ENCODE peak calls at places on chromosome 19, in ten cellular contexts. E is lower leg skin; R is activated naive CD4-positive, alpha-beta T cell treated with anti-CD3 and anti-CD28 coated beads, Interleukin-2, amount 10 ng/mL, durations not matched to agents 7 days and 5 days; Z is endodermal cell; N is stimulated activated naive CD8-positive, alpha-beta T cell treated with anti-CD3 and anti-CD28 coated beads, Interleukin-15, Interleukin-2, amounts not matched to agents 100 U/mL and 50 U/mL, for 24 hours; B is activated CD4-positive, alpha-beta T cell treated with anti-CD3 and anti-CD28 coated beads for 36 hours; H is GM12892; X is RWPE1; F is KG1; T is EL. O is an unnamed sample.
A peak's percentile ranks its signal among the peaks of the same experiment; 100 is the strongest.

GRCh38 chr19:42246143-42246868 is 3.9 kb upstream of the GSK3A start:
- DNase-seq in Z (peak; percentile 81), N (no peak), B (peak; percentile 39), H (no peak), E (peak; percentile 70), R (no peak), F (no peak), X (peak; percentile 82), T (peak; percentile 80), O (no peak)

GRCh38 chr19:3440082-3440481 is 40.2 kb downstream of the SMIM24 start:
- DNase-seq in E (no peak), R (peak; percentile 68), Z (peak; percentile 93), T (peak; percentile 30), X (no peak), H (peak; percentile 72), F (peak; percentile 6), B (peak; percentile 78), N (peak; percentile 71), O (peak; percentile 82)

GRCh38 chr19:15702590-15702930 is 25.3 kb upstream of the OR10H2 start:
- DNase-seq in N (peak; percentile 13), F (peak; percentile 29), R (peak; percentile 41), B (peak; percentile 59), H (no peak), E (peak; percentile 83), T (peak; percentile 33), X (no peak), Z (no peak), O (no peak)

GRCh38 chr19:7663711-7664110 is 5.1 kb upstream of the RETN start:
- DNase-seq in T (no peak), Z (no peak), X (no peak), H (no peak), R (no peak), B (no peak), E (no peak), F (no peak), N (no peak), O (no peak)

GRCh38 chr19:35095667-35096368 is 19.8 kb upstream of the FXYD3 start:
- DNase-seq in Z (no peak), H (no peak), E (no peak), F (no peak), B (no peak), X (peak; percentile 82), N (no peak), R (no peak), T (no peak), O (no peak)

GRCh38 chr19:44741841-44742352 is 6.6 kb upstream of the BCL3 start:
- DNase-seq in F (peak; percentile 48), B (peak; percentile 39), E (peak; percentile 98), T (peak; percentile 100), Z (peak; percentile 72), N (no peak), X (peak; percentile 94), R (no peak), H (no peak), O (no peak)

GRCh38 chr19:10418281-10419199 is 1.8 kb upstream of the PDE4A start:
- DNase-seq in E (no peak), F (no peak), N (peak; percentile 36), H (no peak), X (no peak), T (no peak), R (peak; percentile 57), Z (peak; percentile 72), B (no peak), O (no peak)

GRCh38 chr19:12567951-12568350 is 16.7 kb upstream of the ZNF564 start:
- DNase-seq in E (no peak), T (no peak), N (no peak), R (no peak), Z (no peak), B (no peak), F (no peak), X (no peak), H (no peak), O (no peak)

GRCh38 chr19:36573948-36574726 is 1.0 kb upstream of the ZNF529 start:
- DNase-seq in E (no peak), X (no peak), T (no peak), R (no peak), B (no peak), Z (no peak), H (no peak), F (no peak), N (no peak), O (no peak)

GRCh38 chr19:38929929-38930775 is at the start of gene SARS2:
- DNase-seq in T (peak; percentile 94), F (peak; percentile 95), E (peak; percentile 88), Z (peak; percentile 97), B (peak; percentile 95), H (peak; percentile 87), R (peak; percentile 93), X (peak; percentile 98), N (peak; percentile 91), O (peak; percentile 97)

GRCh38 chr19:17677002-17677401 is 11.2 kb downstream of the UNC13A start:
- DNase-seq in R (peak; percentile 33), H (no peak), T (no peak), B (peak; percentile 22), F (no peak), Z (no peak), E (no peak), X (no peak), N (no peak), O (no peak)

GRCh38 chr19:16756649-16757048 is 37.0 kb downstream of the NWD1 start:
- DNase-seq in N (no peak), H (no peak), E (no peak), F (no peak), T (no peak), X (no peak), Z (no peak), R (no peak), B (no peak), O (no peak)

GRCh38 chr19:920051-920857 is 3.1 kb downstream of the KISS1R start:
- DNase-seq in R (peak; percentile 73), T (peak; percentile 44), B (peak; percentile 86), F (no peak), Z (peak; percentile 75), X (no peak), H (peak; percentile 75), E (no peak), N (peak; percentile 71), O (peak; percentile 87)

GRCh38 chr19:19434483-19435045 is 29.1 kb downstream of the GATAD2A start:
- DNase-seq in X (no peak), H (no peak), B (no peak), T (no peak), E (peak; percentile 62), N (no peak), R (no peak), Z (no peak), F (no peak), O (no peak)

GRCh38 chr19:29535984-29536508 is 10.3 kb downstream of the VSTM2B start:
- DNase-seq in E (no peak), F (no peak), T (no peak), Z (no peak), H (no peak), B (no peak), X (no peak), N (no peak), R (no peak), O (no peak)

GRCh38 chr19:39001016-39001415 is 25.5 kb upstream of the FBXO17 start:
- DNase-seq in R (no peak), B (no peak), E (no peak), N (no peak), X (no peak), T (no peak), Z (no peak), H (no peak), F (no peak), O (no peak)

GRCh38 chr19:45717983-45718650 is 12.6 kb downstream of the FBXO46 start:
- DNase-seq in T (no peak), B (no peak), E (no peak), N (no peak), X (no peak), R (no peak), H (no peak), F (no peak), Z (no peak), O (no peak)

GRCh38 chr19:44848036-44848804 is 2.1 kb downstream of the NECTIN2 start:
- DNase-seq in E (no peak), N (no peak), H (no peak), B (peak; percentile 14), R (no peak), Z (peak; percentile 82), X (peak; percentile 5), T (peak; percentile 62), F (no peak), O (no peak)

GRCh38 chr19:23222998-23223652 is 27.1 kb downstream of the ZNF724 start:
- DNase-seq in N (no peak), R (no peak), X (no peak), Z (no peak), B (no peak), H (no peak), T (no peak), E (no peak), F (no peak), O (no peak)

GRCh38 chr19:28009696-28010095 is 1203.3 kb downstream of the UQCRFS1 start:
- DNase-seq in B (no peak), H (no peak), F (no peak), X (no peak), Z (no peak), E (no peak), T (peak; percentile 7), R (no peak), N (no peak), O (no peak)

GRCh38 chr19:47497073-47497766 is 13.2 kb upstream of the KPTN start:
- DNase-seq in R (no peak), Z (no peak), N (no peak), H (no peak), F (no peak), X (no peak), E (no peak), T (no peak), B (no peak), O (no peak)

GRCh38 chr19:15115080-15115479 is 7.9 kb downstream of the SYDE1 start:
- DNase-seq in E (no peak), T (no peak), H (no peak), F (no peak), N (no peak), Z (no peak), X (no peak), B (no peak), R (no peak), O (no peak)

GRCh38 chr19:18254546-18255500 is 19.4 kb downstream of the IQCN start:
- DNase-seq in H (no peak), T (no peak), R (no peak), F (no peak), B (no peak), Z (peak; percentile 68), E (no peak), N (no peak), X (no peak), O (no peak)

GRCh38 chr19:4597278-4597974 is 37.9 kb upstream of the SEMA6B start:
- DNase-seq in X (peak; percentile 52), H (no peak), N (peak; percentile 28), R (peak; percentile 54), Z (no peak), T (peak; percentile 33), F (no peak), E (no peak), B (no peak), O (no peak)

GRCh38 chr19:13633109-13633508 is 126.8 kb upstream of the CACNA1A start:
- DNase-seq in B (no peak), T (peak; percentile 57), N (no peak), E (no peak), R (no peak), F (no peak), H (no peak), X (no peak), Z (no peak), O (no peak)

O was measured in GM20000.